ENCODE peak calls at places on chromosome 5, in five cellular contexts. G is COR-L47, J is GM12864, O is lung microvascular endothelial cell, C is H7. X is an unnamed sample.

GRCh38 chr5:87048156-87048555 is 219.5 kb upstream of the RASA1 start:
- DNase-seq in G (no peak), J (no peak), O (peak), C (no peak), X (no peak)

GRCh38 chr5:139126711-139127111 is 71.5 kb downstream of the SIL1 start:
- DNase-seq in G (no peak), J (no peak), O (peak), C (no peak), X (no peak)

GRCh38 chr5:128905225-128906110 is 59.8 kb upstream of the SLC27A6 start:
- DNase-seq in G (peak), J (peak), O (peak), C (peak), X (peak)

GRCh38 chr5:54867310-54867944 is 118.0 kb downstream of the ESM1 start:
- DNase-seq in G (peak), J (no peak), O (peak), C (peak), X (peak)

GRCh38 chr5:60826653-60827052 is 17.4 kb downstream of the ELOVL7 start:
- DNase-seq in G (no peak), J (no peak), O (no peak), C (no peak), X (no peak)

GRCh38 chr5:126446498-126447224 is 23.5 kb downstream of the GRAMD2B start:
- DNase-seq in G (no peak), J (no peak), O (no peak), C (no peak), X (no peak)

GRCh38 chr5:145666591-145666990 is 168.6 kb downstream of the PRELID2 start:
- DNase-seq in G (no peak), J (no peak), O (no peak), C (no peak), X (no peak)

GRCh38 chr5:135320718-135321484 is 78.1 kb downstream of the MACROH2A1 start:
- DNase-seq in G (no peak), J (no peak), O (no peak), C (no peak), X (peak)

GRCh38 chr5:1786621-1787471 is 12.8 kb downstream of the MRPL36 start:
- DNase-seq in G (no peak), J (no peak), O (no peak), C (peak), X (no peak)

GRCh38 chr5:153565822-153566221 is 75.4 kb downstream of the GRIA1 start:
- DNase-seq in G (no peak), J (no peak), O (no peak), C (no peak), X (no peak)

GRCh38 chr5:59955241-59955640 is 61.7 kb upstream of the PDE4D start:
- DNase-seq in G (no peak), J (no peak), O (no peak), C (no peak), X (no peak)

GRCh38 chr5:2517451-2517850 is 234.0 kb downstream of the IRX2 start:
- DNase-seq in G (no peak), J (no peak), O (no peak), C (no peak), X (no peak)

GRCh38 chr5:68484307-68485068 is 268.9 kb downstream of the PIK3R1 start:
- DNase-seq in G (no peak), J (no peak), O (no peak), C (no peak), X (peak)

GRCh38 chr5:173772407-173773059 is 115.6 kb upstream of the CPEB4 start:
- DNase-seq in G (no peak), J (no peak), O (no peak), C (no peak), X (peak)

GRCh38 chr5:175621971-175622370 is 35.9 kb upstream of the HRH2 start:
- DNase-seq in G (no peak), J (no peak), O (no peak), C (no peak), X (no peak)

GRCh38 chr5:140608730-140609520 is 24.1 kb downstream of the CD14 start:
- DNase-seq in G (no peak), J (no peak), O (no peak), C (no peak), X (no peak)

GRCh38 chr5:88878976-88879375 is 4.0 kb downstream of the MEF2C start:
- DNase-seq in G (no peak), J (no peak), O (peak), C (no peak), X (peak)

GRCh38 chr5:66351822-66352221 is 207.7 kb downstream of the SREK1 start:
- DNase-seq in G (no peak), J (no peak), O (no peak), C (no peak), X (no peak)